ENCODE peak calls at places on chromosomes 11 and 22, in eight cellular contexts. V, E, O, P, F, N, L and C are unnamed samples.

GRCh38 chr11:30292545-30292944 is 30.4 kb upstream of the ARL14EP start:
- DNase-seq in F (no peak), E (no peak), L (no peak), O (no peak), V (no peak), N (no peak), P (no peak), C (no peak)

GRCh38 chr11:125429174-125429707 is 66.8 kb downstream of the FEZ1 start:
- DNase-seq in E (peak; percentile 28), O (peak; percentile 55), L (peak; percentile 59), N (peak; percentile 71), P (no peak), V (peak; percentile 72), F (peak; percentile 29), C (peak; percentile 84)

GRCh38 chr22:40213478-40213877 is 35.8 kb downstream of the TNRC6B start:
- DNase-seq in P (no peak), L (no peak), F (no peak), N (no peak), E (no peak), O (no peak), V (no peak), C (no peak)

GRCh38 chr11:3155691-3156258 is 9.3 kb downstream of the OSBPL5 start:
- DNase-seq in E (no peak), N (no peak), V (no peak), L (no peak), O (no peak), P (no peak), F (no peak), C (peak; percentile 19)

GRCh38 chr11:62542111-62542745 is 4.4 kb downstream of the AHNAK start:
- DNase-seq in F (no peak), L (no peak), N (no peak), V (no peak), O (peak; percentile 23), E (no peak), P (peak; percentile 71), C (no peak)

GRCh38 chr11:72836111-72836510 is 21.9 kb downstream of the ATG16L2 start:
- DNase-seq in F (no peak), P (no peak), V (no peak), O (no peak), N (no peak), E (no peak), L (no peak), C (no peak)

GRCh38 chr11:17352925-17353227 is 1.3 kb downstream of the NCR3LG1 start:
- DNase-seq in F (peak; percentile 72), V (peak; percentile 39), L (no peak), O (peak; percentile 34), E (peak; percentile 19), N (peak; percentile 65), P (peak; percentile 2), C (no peak)

GRCh38 chr11:78651923-78652602 is 77.4 kb upstream of the NARS2 start:
- DNase-seq in L (no peak), V (no peak), P (no peak), E (peak; percentile 17), N (no peak), O (no peak), F (no peak), C (no peak)

GRCh38 chr11:35276396-35276795 is 137.4 kb downstream of the CD44 start:
- DNase-seq in E (no peak), F (no peak), L (no peak), N (peak; percentile 6), V (no peak), P (no peak), O (peak; percentile 39), C (no peak)

GRCh38 chr11:79431535-79431934 is 9.3 kb downstream of the TENM4 start:
- DNase-seq in L (no peak), V (no peak), P (no peak), O (peak; percentile 89), F (peak; percentile 69), E (no peak), N (no peak), C (no peak)

GRCh38 chr22:40413873-40414272 is 43.5 kb downstream of the SGSM3 start:
- DNase-seq in N (no peak), O (no peak), V (no peak), E (no peak), P (no peak), F (no peak), L (no peak), C (no peak)

GRCh38 chr11:978781-979180 is 53.1 kb downstream of the AP2A2 start:
- DNase-seq in N (no peak), P (no peak), E (no peak), F (no peak), V (no peak), L (no peak), O (no peak), C (no peak)

GRCh38 chr11:23310276-23310675 is 450.0 kb upstream of the CCDC179 start:
- DNase-seq in E (no peak), P (no peak), F (no peak), L (no peak), N (no peak), O (peak; percentile 63), V (no peak), C (no peak)

GRCh38 chr22:19979712-19980493 is 36.7 kb downstream of the ARVCF start:
- DNase-seq in L (no peak), V (no peak), O (no peak), P (no peak), F (no peak), N (no peak), E (no peak), C (no peak)

GRCh38 chr11:92227233-92227593 is 2.6 kb downstream of the FAT3 start:
- DNase-seq in N (no peak), E (no peak), P (no peak), O (no peak), L (no peak), V (peak; percentile 9), F (no peak), C (peak; percentile 27)

GRCh38 chr22:47130883-47131610 is 368.6 kb downstream of the TBC1D22A start:
- DNase-seq in O (no peak), P (no peak), V (no peak), L (no peak), F (no peak), E (no peak), N (peak; percentile 57), C (no peak)

GRCh38 chr22:46577361-46578249 is 40.2 kb upstream of the CELSR1 start:
- DNase-seq in O (no peak), E (no peak), N (no peak), F (peak; percentile 42), V (no peak), P (no peak), L (no peak), C (no peak)

GRCh38 chr11:65424200-65425104 is 1.9 kb downstream of the NEAT1 start:
- DNase-seq in P (no peak), N (no peak), E (peak; percentile 70), V (no peak), F (peak; percentile 55), O (peak; percentile 54), L (no peak), C (no peak)

GRCh38 chr11:36007127-36007824 is 63.4 kb downstream of the LDLRAD3 start:
- DNase-seq in F (no peak), P (no peak), L (no peak), O (no peak), N (no peak), V (no peak), E (no peak), C (no peak)

GRCh38 chr11:74185695-74186094 is 14.6 kb downstream of the PPME1 start:
- DNase-seq in V (no peak), F (no peak), N (no peak), O (peak; percentile 83), E (no peak), P (no peak), L (no peak), C (no peak)

GRCh38 chr22:45013138-45013537 is 3.3 kb upstream of the PHF21B start:
- DNase-seq in V (no peak), P (no peak), L (no peak), O (no peak), F (no peak), E (no peak), N (no peak), C (no peak)

GRCh38 chr11:128707671-128708070 is 13.8 kb downstream of the FLI1 start:
- DNase-seq in N (no peak), O (peak; percentile 76), F (no peak), E (no peak), V (no peak), L (no peak), P (no peak), C (no peak)

GRCh38 chr11:115706735-115707134 is 202.5 kb upstream of the CADM1 start:
- DNase-seq in V (no peak), N (no peak), F (no peak), P (no peak), L (no peak), O (no peak), E (no peak), C (no peak)

GRCh38 chr11:65437436-65438227 is 15.0 kb downstream of the NEAT1 start:
- DNase-seq in L (no peak), O (peak; percentile 41), N (no peak), P (no peak), E (no peak), V (no peak), F (no peak), C (no peak)

GRCh38 chr11:46290598-46291309 is 13.3 kb downstream of the CREB3L1 start:
- DNase-seq in L (no peak), P (no peak), O (peak; percentile 98), F (no peak), E (no peak), N (no peak), V (peak; percentile 37), C (no peak)

GRCh38 chr11:82980292-82980691 is 78.8 kb downstream of the DDIAS start:
- DNase-seq in P (no peak), L (no peak), F (peak; percentile 92), O (peak; percentile 84), E (no peak), N (no peak), V (no peak), C (no peak)

GRCh38 chr11:859394-860131 is 16.9 kb downstream of the TSPAN4 start:
- DNase-seq in E (no peak), V (no peak), F (no peak), O (peak; percentile 85), N (peak; percentile 93), P (peak; percentile 44), L (peak; percentile 77), C (no peak)

GRCh38 chr22:17213976-17214375 is 5.3 kb downstream of the ADA2 start:
- DNase-seq in E (peak; percentile 37), L (no peak), P (no peak), V (peak; percentile 66), F (peak; percentile 11), N (peak; percentile 54), O (peak; percentile 3), C (peak; percentile 71)

GRCh38 chr11:75792127-75792731 is 22.8 kb upstream of the UVRAG start:
- DNase-seq in V (no peak), N (no peak), F (no peak), P (no peak), E (no peak), O (no peak), L (no peak), C (no peak)

GRCh38 chr11:2746401-2747230 is 46.8 kb upstream of the KCNQ1OT1 start:
- DNase-seq in P (no peak), O (no peak), F (no peak), L (no peak), E (no peak), V (no peak), N (no peak), C (peak; percentile 6)

GRCh38 chr11:71485466-71485865 is 32.5 kb downstream of the NADSYN1 start:
- DNase-seq in L (no peak), E (no peak), N (no peak), F (no peak), P (no peak), V (no peak), O (no peak), C (no peak)

GRCh38 chr11:83836883-83837654 is 550.9 kb upstream of the CCDC90B start:
- DNase-seq in L (peak; percentile 29), O (peak; percentile 50), E (no peak), N (peak; percentile 15), V (peak; percentile 57), F (peak; percentile 64), P (peak; percentile 33), C (peak; percentile 52)